ENCODE peak calls at places on chromosomes 2 and 18, in ten cellular contexts. F, Y, V, B, K, G, I, L, Z and M are unnamed samples.

GRCh38 chr2:218990052-218990451 is 3.2 kb downstream of the CRYBA2 start:
- DNase-seq in F (no peak), Y (no peak), V (no peak), B (no peak), K (no peak), G (no peak), I (no peak), L (no peak), Z (no peak), M (no peak)

GRCh38 chr2:30331038-30331437 is 99.7 kb downstream of the LBH start:
- DNase-seq in F (no peak), Y (no peak), V (no peak), B (no peak), K (no peak), G (no peak), I (no peak), L (no peak), Z (no peak), M (no peak)

GRCh38 chr2:189161894-189162293 is 17.7 kb downstream of the COL5A2 start:
- DNase-seq in F (no peak), Y (no peak), V (no peak), B (no peak), K (no peak), G (no peak), I (no peak), L (no peak), Z (no peak), M (no peak)

GRCh38 chr18:36378194-36378593 is 80.7 kb downstream of the FHOD3 start:
- DNase-seq in F (no peak), Y (no peak), V (no peak), B (no peak), K (no peak), G (no peak), I (no peak), L (no peak), Z (no peak), M (no peak)

GRCh38 chr2:55786286-55786685 is 92.6 kb upstream of the PNPT1 start:
- DNase-seq in F (no peak), Y (no peak), V (no peak), B (no peak), K (no peak), G (no peak), I (no peak), L (no peak), Z (no peak), M (no peak)

GRCh38 chr2:181163139-181163538 is 182.7 kb downstream of the UBE2E3 start:
- DNase-seq in F (no peak), Y (no peak), V (no peak), B (no peak), K (no peak), G (no peak), I (no peak), L (no peak), Z (no peak), M (no peak)

GRCh38 chr2:54767921-54768320 is 44.5 kb downstream of the EML6 start:
- DNase-seq in F (no peak), Y (no peak), V (no peak), B (no peak), K (peak; percentile 47), G (no peak), I (no peak), L (no peak), Z (no peak), M (no peak)

GRCh38 chr2:19021100-19021476 is 337.3 kb downstream of the OSR1 start:
- DNase-seq in F (no peak), Y (no peak), V (no peak), B (no peak), K (peak; percentile 98), G (peak; percentile 85), I (no peak), L (no peak), Z (no peak), M (no peak)

GRCh38 chr18:70431203-70431624 is 142.4 kb downstream of the SOCS6 start:
- DNase-seq in F (no peak), Y (no peak), V (no peak), B (no peak), K (peak; percentile 85), G (peak; percentile 47), I (no peak), L (no peak), Z (no peak), M (no peak)

GRCh38 chr2:149679286-149679685 is 91.7 kb upstream of the MMADHC start:
- DNase-seq in F (no peak), Y (no peak), V (no peak), B (no peak), K (peak; percentile 67), G (no peak), I (no peak), L (no peak), Z (no peak), M (no peak)

GRCh38 chr2:84435331-84436081 is 23.6 kb downstream of the SUCLG1 start:
- DNase-seq in F (no peak), Y (no peak), V (no peak), B (peak; percentile 18), K (peak; percentile 93), G (peak; percentile 52), I (no peak), L (no peak), Z (no peak), M (no peak)

GRCh38 chr2:88254437-88255081 is 84.4 kb downstream of the THNSL2 start:
- DNase-seq in F (no peak), Y (no peak), V (no peak), B (no peak), K (no peak), G (no peak), I (no peak), L (no peak), Z (no peak), M (no peak)

GRCh38 chr2:178425255-178425827 is 25.6 kb downstream of the PRKRA start:
- DNase-seq in F (no peak), Y (no peak), V (no peak), B (no peak), K (no peak), G (no peak), I (no peak), L (no peak), Z (no peak), M (no peak)

GRCh38 chr2:24853996-24854395 is 60.8 kb downstream of the CENPO start:
- DNase-seq in F (no peak), Y (no peak), V (no peak), B (no peak), K (peak; percentile 58), G (no peak), I (no peak), L (no peak), Z (no peak), M (no peak)
- H3K27ac ChIP-seq in F (no peak overlapping the region), Y (no peak overlapping the region), V (no peak overlapping the region), B (peak overlapping the region; percentile 72), K (no peak overlapping the region), G (no peak overlapping the region), I (no peak overlapping the region), L (no peak overlapping the region), Z (peak overlapping the region; percentile 89), M (no peak overlapping the region)

GRCh38 chr2:3126171-3126685 is 251.4 kb downstream of the EIPR1 start:
- DNase-seq in F (no peak), Y (no peak), V (no peak), B (no peak), K (no peak), G (no peak), I (no peak), L (no peak), Z (no peak), M (no peak)

GRCh38 chr2:3126686-3127278 is 250.8 kb downstream of the EIPR1 start:
- DNase-seq in F (no peak), Y (no peak), V (no peak), B (no peak), K (no peak), G (no peak), I (no peak), L (no peak), Z (no peak), M (no peak)

GRCh38 chr2:3128786-3129185 is 248.8 kb downstream of the EIPR1 start:
- DNase-seq in F (no peak), Y (no peak), V (no peak), B (no peak), K (no peak), G (no peak), I (no peak), L (no peak), Z (no peak), M (no peak)

GRCh38 chr2:3127279-3127690 is 250.3 kb downstream of the EIPR1 start:
- DNase-seq in F (no peak), Y (no peak), V (no peak), B (no peak), K (no peak), G (no peak), I (no peak), L (no peak), Z (no peak), M (no peak)

GRCh38 chr2:3127710-3128109 is 249.9 kb downstream of the EIPR1 start:
- DNase-seq in F (no peak), Y (no peak), V (no peak), B (no peak), K (no peak), G (no peak), I (no peak), L (no peak), Z (no peak), M (no peak)
- H3K4me3 ChIP-seq in F (no peak overlapping the region), Y (no peak overlapping the region), V (no peak overlapping the region), B (no peak overlapping the region), K (no peak overlapping the region), G (no peak overlapping the region), I (no peak overlapping the region), L (no peak overlapping the region), Z (no peak overlapping the region), M (no peak overlapping the region)

DNA sequence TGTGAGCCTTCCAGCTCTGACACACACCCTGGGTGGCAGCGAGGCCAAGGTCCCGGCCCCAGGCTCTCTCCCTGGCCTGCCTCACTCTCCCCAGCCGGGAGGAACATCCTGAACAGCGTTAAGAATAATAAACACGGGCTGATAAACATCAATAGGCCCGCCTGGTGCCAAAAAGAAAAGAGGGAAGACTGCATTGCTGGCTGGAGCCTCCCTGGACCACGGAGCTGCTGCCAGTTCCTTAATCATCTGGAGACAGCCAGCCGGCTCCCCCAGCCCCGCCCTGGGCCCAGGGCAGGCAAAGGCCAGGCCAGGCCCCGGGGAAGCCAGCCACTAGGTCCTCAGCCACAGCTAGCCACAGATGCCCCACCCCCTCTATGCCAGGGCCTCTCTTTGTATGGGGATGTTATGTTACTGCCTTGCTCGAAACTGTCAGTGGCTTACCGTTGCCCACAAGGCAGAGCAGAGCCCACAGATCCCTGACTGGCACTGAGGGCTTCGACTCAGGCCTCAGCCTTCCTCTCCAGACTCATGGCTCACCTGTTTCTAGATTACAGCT is 293.7 kb downstream of the DYSF start:
- DNase-seq in F (peak; percentile 80), Y (no peak), V (no peak), B (no peak), K (no peak), G (no peak), I (no peak), L (no peak), Z (peak; percentile 63), M (no peak)
- H3K27ac ChIP-seq in F (no peak overlapping the region), Y (no peak overlapping the region), V (peak overlapping the region; percentile 55), B (no peak overlapping the region), K (no peak overlapping the region), G (peak overlapping the region; percentile 11), I (no peak overlapping the region), L (no peak overlapping the region), Z (peak overlapping the region; percentile 86), M (no peak overlapping the region)

DNA sequence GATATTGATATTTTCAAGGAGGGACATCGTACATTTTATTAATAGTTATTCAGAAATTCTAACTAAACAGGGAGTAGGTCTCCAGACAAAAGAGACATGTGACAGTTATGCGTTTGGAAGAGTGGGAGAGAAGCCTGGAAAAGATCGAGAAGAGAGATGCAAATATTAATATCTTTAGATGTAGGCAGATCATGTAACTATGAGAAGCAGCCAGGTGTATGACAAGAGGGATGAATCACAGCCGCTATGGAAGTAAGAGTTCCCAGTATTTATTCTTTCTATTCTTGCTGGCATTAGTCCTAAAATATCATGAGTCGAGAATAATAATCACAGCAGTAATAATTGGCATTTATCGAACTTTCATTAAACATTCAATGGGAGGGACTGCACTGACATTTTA is 140.2 kb downstream of the CSRNP3 start:
- DNase-seq in F (no peak), Y (no peak), V (no peak), B (no peak), K (no peak), G (no peak), I (no peak), L (no peak), Z (no peak), M (no peak)
- H3K4me3 ChIP-seq in F (no peak overlapping the region), Y (no peak overlapping the region), V (no peak overlapping the region), B (no peak overlapping the region), K (no peak overlapping the region), G (no peak overlapping the region), I (no peak overlapping the region), L (no peak overlapping the region), Z (no peak overlapping the region), M (no peak overlapping the region)